ENCODE peak calls at places on chromosomes 13 and 19, in four cellular contexts. X, N, U and D are unnamed samples.

GRCh38 chr19:29833614-29834261 is 21.9 kb downstream of the CCNE1 start:
- DNase-seq in X (no peak), N (no peak), U (no peak), D (no peak)

GRCh38 chr13:98622926-98623325 is 46.0 kb upstream of the STK24 start:
- DNase-seq in X (no peak), N (no peak), U (no peak), D (no peak)

GRCh38 chr13:93003531-93003930 is 223.1 kb upstream of the GPC6 start:
- DNase-seq in X (no peak), N (no peak), U (no peak), D (no peak)

GRCh38 chr13:95120650-95121049 is 180.6 kb downstream of the ABCC4 start:
- DNase-seq in X (no peak), N (no peak), U (no peak), D (no peak)

GRCh38 chr13:110525328-110526319 is 35.9 kb downstream of the RAB20 start:
- DNase-seq in X (no peak), N (peak; percentile 46), U (peak; percentile 60), D (peak; percentile 54)

GRCh38 chr19:16062789-16063188 is 13.5 kb upstream of the TPM4 start:
- DNase-seq in X (no peak), N (peak; percentile 78), U (no peak), D (peak; percentile 67)

GRCh38 chr19:29084266-29084665 is 128.7 kb downstream of the UQCRFS1 start:
- DNase-seq in X (no peak), N (no peak), U (no peak), D (no peak)

GRCh38 chr13:42071667-42072419 is 23.4 kb downstream of the DGKH start:
- DNase-seq in X (no peak), N (no peak), U (no peak), D (no peak)

GRCh38 chr13:73781384-73781783 is 352.8 kb downstream of the KLF12 start:
- DNase-seq in X (no peak), N (no peak), U (no peak), D (no peak)

GRCh38 chr19:12769689-12770088 is 5.7 kb downstream of the HOOK2 start:
- DNase-seq in X (no peak), N (peak; percentile 66), U (no peak), D (peak; percentile 89)

GRCh38 chr13:98838776-98839175 is 86.3 kb upstream of the SLC15A1 start:
- DNase-seq in X (no peak), N (no peak), U (no peak), D (no peak)

GRCh38 chr19:43774103-43774939 is 6.5 kb downstream of the KCNN4 start:
- DNase-seq in X (no peak), N (peak; percentile 78), U (no peak), D (peak; percentile 91)

GRCh38 chr13:48961379-48961778 is 14.3 kb upstream of the FNDC3A start:
- DNase-seq in X (no peak), N (no peak), U (no peak), D (no peak)

GRCh38 chr13:31045621-31046081 is 113.2 kb downstream of the TEX26 start:
- DNase-seq in X (peak; percentile 94), N (peak; percentile 83), U (peak; percentile 70), D (no peak)

GRCh38 chr19:49896863-49897621 is at the start of gene IL4I1:
- DNase-seq in X (no peak), N (peak; percentile 45), U (no peak), D (no peak)

GRCh38 chr19:35041548-35042055 is at the start of gene HPN:
- DNase-seq in X (no peak), N (no peak), U (no peak), D (peak; percentile 86)

GRCh38 chr19:34310494-34310981 is 54.5 kb upstream of the GPI start:
- DNase-seq in X (no peak), N (peak; percentile 50), U (peak; percentile 40), D (no peak)

GRCh38 chr13:112956516-112957294 is 12.3 kb upstream of the MCF2L start:
- DNase-seq in X (no peak), N (peak; percentile 1), U (no peak), D (no peak)

GRCh38 chr19:30077851-30078355 is 135.9 kb downstream of the URI1 start:
- DNase-seq in X (no peak), N (peak; percentile 3), U (peak; percentile 50), D (no peak)

GRCh38 chr19:18468517-18468916 is 30.6 kb upstream of the ISYNA1 start:
- DNase-seq in X (no peak), N (no peak), U (peak; percentile 63), D (peak; percentile 33)
- TF ChIP-seq POLR2A in X (no peak), N (no peak), U (no peak), D (no peak)

GRCh38 chr19:55188620-55189019 is 8.5 kb upstream of the SYT5 start:
- DNase-seq in X (no peak), N (no peak), U (no peak), D (no peak)
- TF ChIP-seq POLR2AphosphoS5 in X (no peak), N (no peak), U (no peak), D (no peak)

DNA sequence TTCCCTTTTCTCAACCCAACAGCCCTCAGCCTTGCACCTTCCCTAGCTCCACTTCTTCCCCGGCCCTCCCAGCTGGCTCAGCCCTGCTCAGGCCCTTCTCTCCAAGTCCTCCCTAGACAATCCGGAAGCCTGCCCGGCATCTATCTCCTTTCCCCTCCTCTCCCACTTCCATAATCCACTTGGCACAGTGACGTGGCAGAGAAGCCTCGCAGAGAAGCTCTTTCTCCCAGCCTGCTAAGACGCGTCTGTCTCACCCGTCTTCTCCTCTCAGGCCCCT is 1.1 kb downstream of the UBXN6 start:
- DNase-seq in X (no peak), N (peak; percentile 36), U (peak; percentile 80), D (peak; percentile 55)
- TF ChIP-seq POLR2A in X (no peak), N (no peak), U (no peak), D (no peak)

GRCh38 chr19:45772130-45772880 is 3.3 kb upstream of the SIX5 start:
- DNase-seq in X (no peak), N (no peak), U (peak; percentile 69), D (no peak)

GRCh38 chr19:45772912-45773311 is 3.9 kb upstream of the SIX5 start:
- DNase-seq in X (no peak), N (no peak), U (no peak), D (no peak)

GRCh38 chr19:45774765-45775164 is 5.7 kb upstream of the SIX5 start:
- DNase-seq in X (no peak), N (peak; percentile 59), U (no peak), D (no peak)

GRCh38 chr19:45771331-45771933 is 2.4 kb upstream of the SIX5 start:
- DNase-seq in X (no peak), N (no peak), U (peak; percentile 78), D (peak; percentile 89)

DNA sequence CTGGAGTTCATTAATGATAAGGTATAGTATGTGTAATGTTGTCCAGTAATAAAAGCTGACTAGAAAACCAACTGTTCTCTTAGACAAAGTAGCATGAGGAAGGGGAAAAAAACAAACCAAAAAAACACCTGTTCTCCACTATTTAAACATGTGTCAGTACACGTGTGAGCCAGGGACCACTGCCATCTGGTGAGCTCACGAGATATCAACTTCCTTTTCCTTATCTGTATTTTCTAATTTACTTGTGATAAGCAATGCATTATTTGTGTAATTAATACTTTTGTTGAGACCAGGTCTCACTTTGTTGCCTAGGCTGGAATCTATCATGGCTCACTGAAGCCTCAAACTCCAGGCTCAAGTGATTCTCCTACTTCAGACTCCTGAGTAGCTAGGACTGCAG is 4.3 kb upstream of the SIX5 start:
- DNase-seq in X (no peak), N (no peak), U (no peak), D (no peak)
- TF ChIP-seq POLR2AphosphoS5 in X (no peak), N (no peak), U (no peak), D (no peak)

DNA sequence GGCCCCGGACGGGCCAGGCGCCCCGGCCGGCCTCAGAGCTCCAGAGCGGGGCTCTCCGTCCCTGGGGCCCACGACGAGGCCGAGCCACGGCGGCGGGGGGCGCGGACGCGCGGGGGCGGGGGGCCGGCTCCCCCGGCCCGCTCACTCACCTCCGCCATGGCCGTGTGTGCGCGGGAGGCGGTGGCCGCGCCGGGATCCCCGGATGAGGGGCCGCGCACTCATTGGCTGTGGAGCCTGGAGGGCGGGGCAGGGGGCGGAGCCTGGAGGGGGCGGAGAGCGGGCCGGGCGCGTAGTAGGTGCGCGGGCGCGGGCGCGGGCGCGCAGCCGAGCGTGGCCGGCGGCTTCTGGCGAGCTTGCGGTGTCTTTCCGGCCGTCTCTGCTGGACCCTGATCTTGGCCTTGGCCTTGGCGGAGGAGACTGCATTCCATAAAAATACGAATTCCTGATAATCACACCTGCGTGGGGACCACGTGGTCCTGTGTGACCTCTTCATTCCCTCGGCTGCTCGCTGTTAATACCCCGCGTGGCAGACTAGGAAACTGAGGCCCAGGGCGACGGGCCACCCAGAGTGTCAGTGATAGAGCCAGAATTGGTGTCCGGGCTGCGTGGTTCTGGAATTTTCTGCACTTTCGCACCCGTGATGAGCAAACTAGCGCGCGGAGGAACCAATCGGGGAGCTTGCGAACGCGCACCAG is at the start of gene MIER2:
- DNase-seq in X (peak; percentile 35), N (peak; percentile 87), U (peak; percentile 91), D (peak; percentile 98)
- TF ChIP-seq POLR2A in X (no peak), N (no peak), U (no peak), D (no peak)

DNA sequence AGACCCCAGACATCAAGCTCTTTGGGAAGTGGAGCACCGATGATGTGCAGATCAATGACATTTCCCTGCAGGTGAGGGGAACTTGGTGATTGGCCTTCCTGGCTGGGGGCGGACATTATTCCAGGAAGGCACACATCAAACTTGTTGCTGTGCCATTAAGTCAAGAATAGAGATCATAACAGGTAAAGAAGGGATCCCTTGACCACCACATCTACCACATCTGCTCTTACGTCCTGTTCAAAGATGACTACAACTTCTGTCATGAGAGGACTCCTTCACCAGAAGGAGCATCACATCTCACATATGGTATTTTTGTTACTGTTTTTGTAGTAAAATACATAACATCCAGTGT is 1.1 kb downstream of the RPS5 start:
- DNase-seq in X (no peak), N (no peak), U (no peak), D (no peak)
- TF ChIP-seq POLR2AphosphoS5 in X (no peak), N (no peak), U (no peak), D (no peak)